ENCODE peak calls at places on chromosomes 13 and 19, in seven cellular contexts. C is tibial nerve; S is stomach; K is uterus; B is astrocyte; N is thoracic aorta; F is CD4-positive, alpha-beta T cell. H is an unnamed sample.
A peak's percentile ranks its signal among the peaks of the same experiment; 100 is the strongest.

GRCh38 chr19:48283908-48284307 is 14.0 kb downstream of the ZNF114 start:
- DNase-seq in B (peak; percentile 94), K (no peak), N (no peak), F (no peak), S (no peak), C (no peak), H (no peak)

GRCh38 chr13:100815476-100816046 is 141.0 kb upstream of the TMTC4 start:
- DNase-seq in F (no peak), B (no peak), S (no peak), K (no peak), N (no peak), C (no peak), H (no peak)

GRCh38 chr13:72221276-72221962 is 354.4 kb upstream of the DACH1 start:
- DNase-seq in C (no peak), S (no peak), N (no peak), B (no peak), F (no peak), K (no peak), H (peak; percentile 12)

GRCh38 chr19:46656541-46656940 is 4.4 kb downstream of the DACT3 start:
- DNase-seq in K (no peak), N (no peak), C (no peak), F (no peak), B (no peak), S (no peak), H (no peak)

GRCh38 chr13:20908714-20909497 is 6.4 kb upstream of the XPO4 start:
- DNase-seq in K (no peak), S (no peak), C (no peak), F (no peak), B (no peak), N (no peak), H (no peak)

GRCh38 chr13:65585346-65585745 is 1644.8 kb downstream of the PCDH9 start:
- DNase-seq in B (no peak), S (no peak), K (no peak), C (no peak), F (no peak), N (no peak), H (no peak)

GRCh38 chr13:78978381-78978998 is 319.5 kb upstream of the OBI1 start:
- DNase-seq in K (peak; percentile 14), B (peak; percentile 34), N (no peak), C (peak; percentile 85), F (no peak), S (peak; percentile 25), H (peak; percentile 60)

GRCh38 chr19:2167896-2168618 is 4.3 kb downstream of the DOT1L start:
- DNase-seq in S (peak; percentile 40), N (peak; percentile 71), F (no peak), B (peak; percentile 41), C (peak; percentile 57), K (peak; percentile 59), H (no peak)

GRCh38 chr13:22178878-22179277 is 508.0 kb downstream of the FGF9 start:
- DNase-seq in F (no peak), S (no peak), N (no peak), B (no peak), C (no peak), K (no peak), H (no peak)

GRCh38 chr19:4957981-4958380 is 10.9 kb upstream of the KDM4B start:
- DNase-seq in N (no peak), S (no peak), C (no peak), K (no peak), F (no peak), B (no peak), H (no peak)

GRCh38 chr13:87259479-87260083 is 411.6 kb upstream of the SLITRK5 start:
- DNase-seq in S (no peak), K (no peak), F (no peak), C (no peak), N (no peak), B (no peak), H (peak; percentile 15)
- TF ChIP-seq CTCF in S (no peak), K (no peak), F (no peak), C (peak; percentile 15), N (no peak), B (peak; percentile 18), H (peak; percentile 58)

DNA sequence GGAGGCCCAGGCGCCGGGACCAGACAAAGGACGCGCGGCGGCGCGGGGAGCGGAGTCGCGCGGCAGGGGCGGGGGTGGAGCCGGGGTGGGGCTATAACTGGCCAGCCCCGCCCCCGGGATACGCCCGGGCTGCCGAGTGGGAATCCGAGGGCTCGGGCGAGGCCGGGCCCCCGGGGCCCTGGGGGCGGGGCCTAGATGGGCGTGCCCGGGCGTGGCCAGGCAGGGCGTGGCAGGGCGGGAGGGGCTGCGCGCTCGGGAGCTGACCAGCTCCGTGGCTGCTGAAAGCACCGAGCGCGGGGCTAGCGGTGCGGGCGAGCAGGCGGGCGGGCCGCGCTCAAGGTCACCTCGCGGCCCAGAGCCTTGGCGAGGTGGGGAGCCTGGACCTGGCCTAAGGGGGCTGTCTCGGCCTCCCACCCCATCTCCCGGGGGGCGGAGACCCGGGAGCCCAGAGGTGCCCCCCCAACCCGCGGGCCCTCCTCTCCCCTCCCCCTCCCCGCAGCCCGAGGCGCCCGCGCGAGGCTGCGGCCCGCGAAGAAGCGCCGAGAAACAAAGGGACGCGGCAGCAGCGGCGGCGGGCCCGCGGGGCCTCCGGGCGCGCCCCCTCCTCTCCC is 1.3 kb downstream of the ELAVL3 start:
- DNase-seq in N (no peak), S (no peak), K (no peak), B (no peak), C (no peak), F (no peak), H (peak; percentile 76)
- TF ChIP-seq CTCF in N (no peak), S (no peak), K (no peak), B (no peak), C (no peak), F (no peak), H (no peak)

GRCh38 chr13:97573011-97573410 is 139.0 kb downstream of the RAP2A start:
- DNase-seq in B (no peak), C (no peak), K (no peak), F (no peak), S (no peak), N (no peak), H (no peak)

GRCh38 chr13:97577026-97577425 is 143.1 kb downstream of the RAP2A start:
- DNase-seq in N (no peak), S (no peak), C (no peak), K (no peak), B (no peak), F (no peak), H (no peak)

DNA sequence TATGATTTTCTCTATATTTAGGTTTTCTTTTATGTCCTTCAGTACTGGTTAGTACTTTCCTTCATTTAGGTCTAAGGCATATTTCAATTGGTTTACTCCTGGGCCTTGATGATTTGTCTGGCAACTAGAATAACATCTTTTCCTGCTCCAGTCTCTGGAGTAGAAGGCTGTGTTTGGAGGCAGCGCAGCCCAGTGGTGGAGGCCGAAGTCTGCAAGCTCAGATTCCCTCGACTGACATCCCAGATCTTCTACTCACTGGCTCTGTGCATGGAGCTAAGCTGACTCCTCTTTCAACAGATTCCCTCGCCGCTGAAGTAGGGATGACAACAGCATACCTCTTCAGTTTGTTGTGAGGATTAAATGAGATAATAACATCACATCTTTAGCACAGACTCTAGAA is 141.0 kb downstream of the RAP2A start:
- DNase-seq in K (no peak), S (no peak), B (no peak), N (no peak), C (no peak), F (no peak), H (no peak)
- TF ChIP-seq CTCF in K (no peak), S (no peak), B (no peak), N (no peak), C (peak; percentile 37), F (no peak), H (peak; percentile 39)

GRCh38 chr13:89153941-89154340 is 1482.8 kb downstream of the SLITRK5 start:
- DNase-seq in K (no peak), N (no peak), S (no peak), B (peak; percentile 6), F (no peak), C (no peak), H (no peak)
- TF ChIP-seq CTCF in K (no peak), N (no peak), S (no peak), B (no peak), F (no peak), C (no peak), H (no peak)

GRCh38 chr13:35785563-35786327 is 309.3 kb upstream of the MAB21L1 start:
- DNase-seq in N (no peak), S (no peak), K (no peak), B (no peak), C (no peak), F (no peak), H (no peak)

GRCh38 chr13:35787937-35788336 is 311.4 kb upstream of the MAB21L1 start:
- DNase-seq in B (peak; percentile 40), F (no peak), K (no peak), S (no peak), N (no peak), C (no peak), H (no peak)

GRCh38 chr13:35791191-35791902 is 314.9 kb upstream of the MAB21L1 start:
- DNase-seq in S (no peak), F (no peak), K (no peak), C (peak; percentile 33), N (no peak), B (peak; percentile 31), H (no peak)

GRCh38 chr13:35793823-35794222 is 317.3 kb upstream of the MAB21L1 start:
- DNase-seq in K (no peak), S (no peak), N (no peak), F (no peak), B (no peak), C (no peak), H (no peak)

GRCh38 chr13:35789335-35790166 is 313.1 kb upstream of the MAB21L1 start:
- DNase-seq in S (no peak), C (no peak), K (no peak), B (peak; percentile 39), N (no peak), F (no peak), H (no peak)
- TF ChIP-seq CTCF in S (peak; percentile 33), C (no peak), K (no peak), B (peak; percentile 57), N (peak; percentile 33), F (no peak), H (peak; percentile 70)

GRCh38 chr13:110565296-110565695 is 3.8 kb upstream of the RAB20 start:
- DNase-seq in N (no peak), B (no peak), S (no peak), F (no peak), K (no peak), C (no peak), H (no peak)

GRCh38 chr13:110566201-110566600 is 4.7 kb upstream of the RAB20 start:
- DNase-seq in K (no peak), C (no peak), F (no peak), S (no peak), B (no peak), N (no peak), H (no peak)

GRCh38 chr13:110571897-110572777 is 10.6 kb upstream of the RAB20 start:
- DNase-seq in F (no peak), N (no peak), K (no peak), C (no peak), S (no peak), B (no peak), H (no peak)

GRCh38 chr13:110570886-110571285 is 9.4 kb upstream of the RAB20 start:
- DNase-seq in F (no peak), C (no peak), B (no peak), N (no peak), S (no peak), K (no peak), H (no peak)

DNA sequence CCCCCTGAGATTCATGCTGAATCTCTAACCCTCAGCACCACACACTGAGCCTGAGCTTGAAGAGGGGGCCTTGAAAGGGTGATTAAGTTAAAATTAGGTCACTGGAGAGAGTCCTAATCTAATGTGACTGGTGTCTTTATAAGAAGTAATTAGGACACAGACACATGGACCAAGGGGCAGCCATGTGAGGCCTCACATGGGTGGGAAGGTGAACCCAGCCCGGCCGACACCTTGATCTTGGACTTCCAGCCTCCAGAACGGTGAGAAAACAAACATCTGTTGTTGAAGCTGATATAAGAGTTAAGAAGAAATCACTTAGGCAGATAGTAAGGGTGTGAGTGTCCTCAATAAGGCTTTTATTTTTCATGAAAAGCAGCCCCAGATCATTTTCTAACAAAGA is 7.1 kb upstream of the RAB20 start:
- DNase-seq in F (no peak), N (no peak), B (no peak), C (no peak), S (no peak), K (no peak), H (no peak)
- TF ChIP-seq CTCF in F (no peak), N (no peak), B (no peak), C (no peak), S (no peak), K (no peak), H (no peak)